ENCODE peak calls at places on chromosomes 7 and 10, in seven cellular contexts. B is colonic mucosa; K is naive thymus-derived CD4-positive, alpha-beta T cell; W is lower lobe of right lung; T is astrocyte of the cerebellum; A is MM.1S; Y is Caco-2. U is an unnamed sample.

GRCh38 chr10:15877836-15878576 is 17.7 kb upstream of the MINDY3 start:
- DNase-seq in B (no peak), K (no peak), W (no peak), T (no peak), A (no peak), Y (peak), U (no peak)

GRCh38 chr7:85023066-85023687 is 163.7 kb downstream of the SEMA3D start:
- DNase-seq in B (peak), K (peak), W (no peak), T (peak), A (peak), Y (no peak), U (no peak)

GRCh38 chr10:45593938-45594275 is 78.7 kb downstream of the ZFAND4 start:
- DNase-seq in B (no peak), K (no peak), W (no peak), T (no peak), A (no peak), Y (no peak), U (no peak)

GRCh38 chr10:113140612-113141011 is 190.6 kb downstream of the TCF7L2 start:
- DNase-seq in B (no peak), K (no peak), W (no peak), T (no peak), A (no peak), Y (no peak), U (no peak)

GRCh38 chr7:27260211-27260610 is 17.6 kb downstream of the EVX1 start:
- DNase-seq in B (no peak), K (no peak), W (no peak), T (no peak), A (no peak), Y (peak), U (no peak)

GRCh38 chr10:59865101-59865500 is 41.3 kb downstream of the CCDC6 start:
- DNase-seq in B (peak), K (peak), W (no peak), T (peak), A (peak), Y (peak), U (no peak)

GRCh38 chr10:91907914-91908357 is 1.4 kb downstream of the FGFBP3 start:
- DNase-seq in B (peak), K (no peak), W (no peak), T (no peak), A (no peak), Y (no peak), U (no peak)

GRCh38 chr10:132937861-132938260 is 4.5 kb downstream of the CFAP46 start:
- DNase-seq in B (no peak), K (no peak), W (peak), T (no peak), A (no peak), Y (no peak), U (no peak)

GRCh38 chr7:143255564-143255963 is 7.7 kb upstream of the GSTK1 start:
- DNase-seq in B (no peak), K (no peak), W (no peak), T (no peak), A (no peak), Y (no peak), U (no peak)

GRCh38 chr10:876442-876841 is 55.1 kb downstream of the LARP4B start:
- DNase-seq in B (no peak), K (no peak), W (no peak), T (no peak), A (no peak), Y (no peak), U (no peak)

GRCh38 chr10:873020-873419 is 58.5 kb downstream of the LARP4B start:
- DNase-seq in B (no peak), K (no peak), W (no peak), T (no peak), A (no peak), Y (no peak), U (no peak)

GRCh38 chr10:878333-878753 is 53.2 kb downstream of the LARP4B start:
- DNase-seq in B (no peak), K (no peak), W (no peak), T (no peak), A (no peak), Y (no peak), U (peak)

GRCh38 chr10:878895-879294 is 52.6 kb downstream of the LARP4B start:
- DNase-seq in B (no peak), K (no peak), W (no peak), T (no peak), A (no peak), Y (no peak), U (no peak)
- H3K4me3 ChIP-seq in B (no peak), K (no peak), W (no peak), T (no peak), A (no peak), Y (no peak), U (no peak)

GRCh38 chr10:690227-691161 is 1.0 kb upstream of the DIP2C start:
- DNase-seq in B (no peak), K (no peak), W (no peak), T (no peak), A (no peak), Y (no peak), U (no peak)

GRCh38 chr10:695396-695795 is 5.9 kb upstream of the DIP2C start:
- DNase-seq in B (no peak), K (no peak), W (no peak), T (no peak), A (no peak), Y (no peak), U (no peak)

GRCh38 chr10:692682-693351 is 3.3 kb upstream of the DIP2C start:
- DNase-seq in B (no peak), K (no peak), W (no peak), T (no peak), A (no peak), Y (no peak), U (no peak)

GRCh38 chr10:691216-691615 is 1.7 kb upstream of the DIP2C start:
- DNase-seq in B (no peak), K (no peak), W (no peak), T (no peak), A (no peak), Y (no peak), U (no peak)

GRCh38 chr10:693506-693905 is 4.0 kb upstream of the DIP2C start:
- DNase-seq in B (no peak), K (no peak), W (no peak), T (no peak), A (no peak), Y (no peak), U (no peak)
- H3K4me3 ChIP-seq in B (no peak), K (no peak), W (no peak), T (no peak), A (no peak), Y (no peak), U (no peak)

GRCh38 chr10:130194194-130194990 is 58.2 kb downstream of the GLRX3 start:
- DNase-seq in B (no peak), K (no peak), W (no peak), T (no peak), A (no peak), Y (no peak), U (no peak)

GRCh38 chr10:130193493-130194193 is 57.5 kb downstream of the GLRX3 start:
- DNase-seq in B (no peak), K (no peak), W (no peak), T (no peak), A (no peak), Y (peak), U (no peak)

GRCh38 chr10:130195746-130196294 is 59.6 kb downstream of the GLRX3 start:
- DNase-seq in B (no peak), K (no peak), W (no peak), T (no peak), A (no peak), Y (no peak), U (no peak)

GRCh38 chr10:130196511-130197487 is 60.6 kb downstream of the GLRX3 start:
- DNase-seq in B (no peak), K (no peak), W (no peak), T (no peak), A (no peak), Y (no peak), U (no peak)

GRCh38 chr10:130194991-130195645 is 58.9 kb downstream of the GLRX3 start:
- DNase-seq in B (no peak), K (no peak), W (no peak), T (no peak), A (no peak), Y (no peak), U (no peak)
- H3K4me3 ChIP-seq in B (no peak), K (no peak), W (no peak), T (no peak), A (no peak), Y (no peak), U (no peak)

GRCh38 chr10:10794056-10794455 is 223.6 kb upstream of the CELF2 start:
- DNase-seq in B (no peak), K (no peak), W (no peak), T (no peak), A (no peak), Y (no peak), U (no peak)
- H3K4me3 ChIP-seq in B (no peak), K (no peak), W (peak), T (no peak), A (no peak), Y (no peak), U (no peak)

GRCh38 chr7:101300465-101301376 is 20.9 kb downstream of the IFT22 start:
- DNase-seq in B (no peak), K (no peak), W (no peak), T (no peak), A (no peak), Y (no peak), U (no peak)
- H3K4me3 ChIP-seq in B (no peak), K (no peak), W (no peak), T (no peak), A (no peak), Y (no peak), U (no peak)

U was measured in skeletal muscle cell.